ENCODE peak calls at places on chromosomes 2 and 18, in five cellular contexts. Y is cardiac fibroblast, G is neural crest cell, Z is left ventricle myocardium inferior, F is ovary. S is an unnamed sample.

GRCh38 chr2:144438722-144439508 is 81.0 kb downstream of the ZEB2 start:
- DNase-seq in Y (no peak), G (no peak), Z (no peak), F (no peak), S (no peak)

GRCh38 chr2:85995648-85996529 is 107.1 kb upstream of the ST3GAL5 start:
- DNase-seq in Y (no peak), G (no peak), Z (no peak), F (no peak), S (no peak)

GRCh38 chr2:17877811-17878221 is 651 bp upstream of the KCNS3 start:
- DNase-seq in Y (no peak), G (peak; percentile 4), Z (no peak), F (no peak), S (peak; percentile 32)

GRCh38 chr2:170221317-170222288 is 43.7 kb downstream of the MYO3B start:
- DNase-seq in Y (peak; percentile 39), G (no peak), Z (no peak), F (no peak), S (peak; percentile 34)

GRCh38 chr2:100178864-100179263 is 36.5 kb upstream of the AFF3 start:
- DNase-seq in Y (no peak), G (no peak), Z (no peak), F (no peak), S (no peak)

GRCh38 chr2:5867045-5867444 is 174.9 kb downstream of the SOX11 start:
- DNase-seq in Y (no peak), G (no peak), Z (no peak), F (no peak), S (no peak)

GRCh38 chr2:17043173-17043572 is 377.5 kb upstream of the CYRIA start:
- DNase-seq in Y (no peak), G (no peak), Z (no peak), F (no peak), S (no peak)

GRCh38 chr2:240033330-240033678 is 3.1 kb upstream of the OR6B2 start:
- DNase-seq in Y (no peak), G (no peak), Z (no peak), F (no peak), S (no peak)

GRCh38 chr18:23689031-23689615 is at the start of gene LAMA3:
- DNase-seq in Y (peak; percentile 35), G (peak; percentile 19), Z (peak; percentile 69), F (peak; percentile 63), S (peak; percentile 46)

GRCh38 chr2:68466361-68466777 is 725 bp downstream of the FBXO48 start:
- DNase-seq in Y (peak; percentile 56), G (no peak), Z (no peak), F (no peak), S (peak; percentile 71)

GRCh38 chr2:45259547-45260160 is 250.4 kb upstream of the SIX2 start:
- DNase-seq in Y (no peak), G (no peak), Z (no peak), F (no peak), S (no peak)

GRCh38 chr18:10792181-10792580 is 266.4 kb downstream of the NAPG start:
- DNase-seq in Y (peak; percentile 34), G (no peak), Z (no peak), F (no peak), S (peak; percentile 74)

DNA sequence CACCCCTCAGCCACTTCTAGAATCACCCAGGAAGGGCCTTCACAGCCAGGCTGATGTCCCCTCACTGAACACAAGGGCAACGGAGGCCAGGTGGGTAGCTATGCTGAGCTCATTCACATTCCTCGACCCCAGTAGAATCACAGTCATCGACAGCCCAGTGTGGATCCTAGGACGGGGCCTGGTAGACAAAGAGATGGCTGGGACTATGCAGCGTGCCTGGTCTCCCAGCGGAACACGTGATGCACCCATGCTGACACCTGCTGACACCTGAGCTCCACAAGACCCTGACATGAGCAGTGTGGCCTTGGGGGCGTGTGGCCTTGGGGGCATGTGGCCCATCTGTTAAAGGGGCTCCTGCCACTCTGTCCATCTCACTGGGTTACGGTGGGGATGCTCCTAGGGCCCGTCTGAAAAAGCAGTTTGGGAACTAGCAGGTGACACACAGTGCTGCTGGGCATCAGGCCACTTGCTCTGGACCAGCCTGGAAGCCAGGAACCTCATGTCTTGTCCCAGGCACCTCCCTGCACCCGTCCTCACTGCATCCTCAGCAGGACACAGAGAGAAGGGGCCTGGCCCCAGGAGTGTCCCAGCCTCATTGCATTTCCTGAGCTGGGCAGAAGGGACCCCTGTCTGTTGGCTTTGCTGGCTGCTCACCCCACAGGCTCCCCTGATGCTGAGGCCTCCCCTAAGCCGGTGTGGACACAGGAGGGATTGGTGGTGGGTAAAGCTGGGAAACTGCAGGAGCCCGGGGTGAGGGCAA is 9.7 kb downstream of the ECEL1 start:
- DNase-seq in Y (no peak), G (no peak), Z (no peak), F (peak; percentile 14), S (no peak)
- TF ChIP-seq CTCF in Y (no peak), G (no peak), Z (no peak), F (no peak), S (no peak)

GRCh38 chr2:135822855-135823254 is 14.1 kb downstream of the LCT start:
- DNase-seq in Y (no peak), G (no peak), Z (no peak), F (no peak), S (no peak)
- TF ChIP-seq CTCF in Y (no peak), G (no peak), Z (no peak), F (no peak), S (no peak)

DNA sequence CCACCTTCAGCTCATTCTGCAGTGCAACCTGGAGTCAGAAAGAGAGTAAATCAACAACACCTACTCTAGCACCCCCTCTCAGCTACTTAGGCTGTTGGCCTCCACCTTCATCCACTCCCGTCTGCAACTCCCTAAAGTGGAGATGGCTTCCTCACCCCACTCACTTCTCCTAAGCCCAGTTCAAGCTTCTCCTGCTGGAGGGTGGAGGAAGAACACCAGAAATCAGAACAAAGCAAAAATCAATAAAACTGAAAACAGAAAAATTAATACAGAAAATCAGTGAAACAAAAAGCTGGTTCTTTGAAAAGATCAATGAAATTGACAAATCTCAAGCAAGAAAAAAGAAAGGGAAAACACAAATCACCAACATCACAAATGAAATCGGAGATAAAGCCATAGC is 191.7 kb downstream of the ANAPC1 start:
- DNase-seq in Y (no peak), G (no peak), Z (no peak), F (no peak), S (no peak)
- TF ChIP-seq CTCF in Y (no peak), G (no peak), Z (no peak), F (no peak), S (no peak)

DNA sequence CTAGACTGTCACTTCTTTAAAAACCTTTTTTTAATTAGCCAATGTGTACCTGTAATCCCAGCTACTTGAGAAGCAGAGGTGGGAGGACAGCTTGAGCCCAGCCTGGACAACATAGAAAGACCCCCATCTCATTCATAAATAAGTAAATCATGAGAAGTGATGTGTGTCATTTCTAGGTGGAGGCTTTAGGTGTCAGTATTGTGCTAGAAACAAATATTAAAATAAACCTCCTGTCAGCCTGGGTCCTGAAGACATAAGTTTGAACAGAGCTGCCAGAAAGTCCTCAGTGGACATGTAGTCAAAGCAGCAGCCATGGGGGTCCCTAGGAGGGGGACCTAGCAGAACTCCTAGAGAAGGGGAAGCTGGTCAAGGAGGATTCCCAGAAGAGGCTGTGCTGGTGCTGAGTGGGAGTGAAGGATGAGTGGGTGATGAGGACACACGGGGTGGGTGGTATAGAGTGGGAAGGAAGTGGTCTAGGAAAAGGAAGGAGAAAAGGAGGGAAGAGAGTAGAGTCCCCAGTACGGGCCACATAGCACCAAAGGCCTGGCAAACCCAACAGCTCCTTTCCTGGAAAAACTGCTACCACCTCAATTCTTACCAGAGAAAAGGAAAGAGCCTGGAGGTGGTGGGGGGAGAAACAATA is 316.6 kb upstream of the NCKAP5 start:
- DNase-seq in Y (peak; percentile 25), G (no peak), Z (no peak), F (no peak), S (peak; percentile 44)
- TF ChIP-seq CTCF in Y (no peak), G (peak; percentile 22), Z (peak; percentile 54), F (no peak), S (peak; percentile 12)